ENCODE peak calls at places on chromosomes 11 and 22, in seven cellular contexts. V, M, J, I, W, B and H are unnamed samples.
A peak's percentile ranks its signal among the peaks of the same experiment; 100 is the strongest.

GRCh38 chr22:36419177-36419911 is 31.6 kb upstream of the MYH9 start:
- DNase-seq in M (peak; percentile 78), J (peak; percentile 100), W (no peak), I (no peak), V (peak; percentile 56), B (peak; percentile 69), H (peak; percentile 91)

GRCh38 chr22:37976547-37976946 is 7.8 kb downstream of the SOX10 start:
- DNase-seq in W (no peak), M (no peak), V (no peak), B (no peak), I (no peak), J (no peak), H (no peak)

GRCh38 chr11:36372101-36372767 is 76.1 kb downstream of the PRR5L start:
- DNase-seq in B (peak; percentile 57), M (peak; percentile 90), J (no peak), I (no peak), W (no peak), V (no peak), H (no peak)

GRCh38 chr11:86748296-86748695 is 52.0 kb upstream of the PRSS23 start:
- DNase-seq in M (peak; percentile 99), V (no peak), W (no peak), I (no peak), B (no peak), J (no peak), H (no peak)

GRCh38 chr11:109512249-109512648 is 90.3 kb downstream of the C11orf87 start:
- DNase-seq in W (no peak), B (no peak), V (no peak), J (no peak), M (peak; percentile 19), I (no peak), H (no peak)

GRCh38 chr11:76543006-76543703 is 98.3 kb downstream of the EMSY start:
- DNase-seq in W (no peak), I (no peak), B (no peak), J (no peak), V (no peak), M (no peak), H (no peak)

GRCh38 chr11:45887587-45887986 is 2.1 kb downstream of the MAPK8IP1 start:
- DNase-seq in W (no peak), I (no peak), V (no peak), B (no peak), M (no peak), J (no peak), H (no peak)

GRCh38 chr22:37675930-37676571 is 615 bp downstream of the LGALS1 start:
- DNase-seq in M (peak; percentile 28), J (no peak), W (no peak), V (no peak), B (no peak), I (no peak), H (peak; percentile 41)

GRCh38 chr11:117217685-117218084 is 14.2 kb downstream of the PCSK7 start:
- DNase-seq in I (no peak), B (no peak), M (no peak), W (no peak), J (no peak), V (no peak), H (no peak)

GRCh38 chr11:31240340-31240904 is 129.1 kb downstream of the DCDC1 start:
- DNase-seq in J (peak; percentile 59), V (peak; percentile 36), B (peak; percentile 68), M (peak; percentile 30), I (peak; percentile 56), W (peak; percentile 92), H (peak; percentile 77)

GRCh38 chr22:28983190-28983589 is 78.4 kb downstream of the C22orf31 start:
- DNase-seq in M (no peak), B (no peak), I (no peak), J (no peak), V (no peak), W (peak; percentile 73), H (no peak)

GRCh38 chr11:63681208-63682044 is at the start of gene RTN3:
- DNase-seq in V (peak; percentile 98), B (peak; percentile 100), W (peak; percentile 95), M (peak; percentile 96), J (peak; percentile 91), I (peak; percentile 99), H (peak; percentile 99)

GRCh38 chr11:6240691-6241285 is 1.9 kb downstream of the CNGA4 start:
- DNase-seq in W (no peak), B (no peak), I (no peak), M (no peak), V (no peak), J (no peak), H (peak; percentile 63)

GRCh38 chr11:2374456-2375201 is 2.5 kb upstream of the CD81 start:
- DNase-seq in M (no peak), B (no peak), W (no peak), I (no peak), J (no peak), V (no peak), H (no peak)

GRCh38 chr11:83046626-83047172 is 25.0 kb downstream of the RAB30 start:
- DNase-seq in B (no peak), W (no peak), V (no peak), M (peak; percentile 57), J (no peak), I (no peak), H (no peak)

GRCh38 chr22:50733521-50734342 is 4.3 kb upstream of the ACR start:
- DNase-seq in J (no peak), W (no peak), M (peak; percentile 59), V (no peak), I (peak; percentile 9), B (no peak), H (no peak)

GRCh38 chr11:102120006-102120405 is 9.8 kb downstream of the YAP1 start:
- DNase-seq in W (no peak), I (no peak), V (no peak), J (peak; percentile 86), M (peak; percentile 45), B (no peak), H (no peak)

GRCh38 chr11:67332081-67332691 is 21.2 kb downstream of the POLD4 start:
- DNase-seq in I (no peak), M (no peak), W (no peak), J (no peak), V (no peak), B (no peak), H (no peak)

GRCh38 chr22:39534591-39535301 is 2.2 kb upstream of the RPS19BP1 start:
- DNase-seq in V (peak; percentile 80), B (peak; percentile 58), I (peak; percentile 94), W (peak; percentile 68), J (peak; percentile 54), M (peak; percentile 53), H (peak; percentile 86)

GRCh38 chr22:35480143-35480542 is 60.5 kb upstream of the RASD2 start:
- DNase-seq in W (no peak), B (no peak), J (no peak), M (peak; percentile 53), V (no peak), I (no peak), H (no peak)